ENCODE peak calls at places on chromosomes 7 and 10, in four cellular contexts. S is H7, M is osteoblast, I is thoracic aorta. T is an unnamed sample. For H3K27me3, the result is how much of the 10 kb centered on the place peaks cover.

GRCh38 chr10:58152698-58153263 is 114.9 kb downstream of the IPMK start:
- DNase-seq in S (peak), M (no peak), I (no peak), T (no peak)

GRCh38 chr7:42673951-42674350 is 237.9 kb downstream of the C7orf25 start:
- DNase-seq in S (no peak), M (no peak), I (no peak), T (no peak)

GRCh38 chr7:954330-955238 is at the start of gene ADAP1:
- DNase-seq in S (peak), M (peak), I (no peak), T (peak)

GRCh38 chr7:3301831-3302618 is 973 bp downstream of the SDK1 start:
- DNase-seq in S (peak), M (no peak), I (no peak), T (peak)

GRCh38 chr7:33716581-33717477 is 188.5 kb upstream of the BMPER start:
- DNase-seq in S (peak), M (no peak), I (no peak), T (no peak)

GRCh38 chr10:117545141-117546019 is 2.8 kb downstream of the EMX2 start:
- DNase-seq in S (peak), M (peak), I (no peak), T (no peak)

GRCh38 chr7:151491859-151492258 is 27.8 kb downstream of the RHEB start:
- DNase-seq in S (no peak), M (peak), I (no peak), T (no peak)

GRCh38 chr10:28561531-28561930 is 28.6 kb downstream of the WAC start:
- DNase-seq in S (peak), M (no peak), I (no peak), T (no peak)

DNA sequence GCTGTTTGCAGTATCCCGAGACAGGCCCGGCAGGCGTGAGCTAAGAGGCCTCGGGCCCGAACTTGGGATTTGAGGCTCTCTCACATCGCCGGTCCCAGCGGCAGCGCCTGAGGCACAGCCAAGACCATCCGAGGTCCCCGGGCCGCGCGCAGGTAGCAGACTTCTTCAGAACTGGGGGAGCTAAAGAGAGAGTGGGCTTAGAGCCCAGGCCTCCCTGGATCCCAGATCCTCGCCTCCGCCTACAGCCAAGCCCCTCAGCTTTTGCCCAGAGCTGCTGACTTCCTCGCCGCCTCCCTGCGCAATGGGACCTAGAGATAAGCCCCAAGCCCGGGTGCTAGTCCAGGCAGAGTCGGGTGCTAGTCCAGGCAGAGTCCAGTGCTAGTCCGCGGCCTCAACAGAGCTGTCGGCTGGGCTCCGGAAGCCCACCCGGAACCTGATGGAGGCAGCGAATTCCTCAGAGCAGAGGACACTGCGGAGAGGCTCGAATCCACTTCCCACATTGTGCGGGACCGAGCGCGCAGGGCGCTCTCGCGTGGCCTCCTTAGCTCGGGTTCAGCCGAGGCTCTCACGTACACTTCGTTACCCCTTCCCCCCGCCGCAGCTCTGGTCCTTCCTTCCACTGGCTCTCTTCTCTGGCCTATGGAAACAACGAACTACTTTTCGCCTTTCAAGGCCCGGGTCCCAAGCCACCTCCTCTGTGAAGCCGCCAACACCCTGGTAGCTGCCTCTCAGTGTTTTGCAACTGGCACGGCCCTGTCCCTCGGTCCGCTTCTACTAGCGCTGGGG is 5.8 kb downstream of the LBX1 start:
- DNase-seq in S (peak), M (peak), I (no peak), T (no peak)
- H3K4me3 ChIP-seq in S (no peak), M (peak), I (peak), T (no peak)

GRCh38 chr10:63829020-63829419 is 307.8 kb downstream of the REEP3 start:
- DNase-seq in S (no peak), M (no peak), I (no peak), T (no peak)

GRCh38 chr10:63829573-63830149 is 308.5 kb downstream of the REEP3 start:
- DNase-seq in S (peak), M (no peak), I (no peak), T (no peak)

GRCh38 chr10:63825111-63825510 is 303.9 kb downstream of the REEP3 start:
- DNase-seq in S (no peak), M (peak), I (no peak), T (no peak)

GRCh38 chr10:63822496-63822895 is 301.3 kb downstream of the REEP3 start:
- DNase-seq in S (no peak), M (no peak), I (no peak), T (no peak)

DNA sequence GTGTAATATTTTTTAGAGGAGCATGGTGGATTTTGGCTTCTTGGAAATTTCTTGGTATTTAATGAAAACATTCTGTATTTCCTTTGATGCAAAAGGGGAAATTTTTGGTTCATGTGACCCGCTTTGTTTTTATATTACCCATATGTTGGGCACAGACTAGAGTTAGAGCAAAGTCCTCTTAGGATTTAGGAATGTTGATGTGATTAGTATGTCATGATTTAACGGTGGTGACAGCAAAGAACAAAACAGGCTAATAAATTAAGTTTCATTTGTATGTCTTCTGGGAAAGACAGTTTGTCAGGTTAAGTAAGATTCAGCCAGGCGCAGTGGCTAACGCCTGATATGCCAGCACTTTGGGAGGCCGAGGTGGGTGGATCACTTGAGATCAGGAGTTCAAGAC is 304.6 kb downstream of the REEP3 start:
- DNase-seq in S (no peak), M (no peak), I (no peak), T (no peak)
- H3K27me3 ChIP-seq in S (under half), M (under half), I (under half), T (under half)

GRCh38 chr7:16174253-16174652 is 247.1 kb downstream of the CRPPA start:
- DNase-seq in S (no peak), M (no peak), I (no peak), T (no peak)
- H3K4me3 ChIP-seq in S (no peak), M (no peak), I (no peak), T (no peak)

GRCh38 chr10:69579661-69580060 is 6.4 kb upstream of the NEUROG3 start:
- DNase-seq in S (no peak), M (no peak), I (no peak), T (no peak)

GRCh38 chr10:69578508-69578991 is 5.3 kb upstream of the NEUROG3 start:
- DNase-seq in S (peak), M (no peak), I (no peak), T (no peak)

GRCh38 chr10:69580435-69580834 is 7.2 kb upstream of the NEUROG3 start:
- DNase-seq in S (no peak), M (no peak), I (no peak), T (no peak)

GRCh38 chr10:69588358-69588757 is 15.1 kb upstream of the NEUROG3 start:
- DNase-seq in S (peak), M (no peak), I (no peak), T (no peak)

GRCh38 chr10:69583106-69583505 is 9.9 kb upstream of the NEUROG3 start:
- DNase-seq in S (no peak), M (no peak), I (no peak), T (no peak)
- H3K27me3 ChIP-seq in S (half or more), M (under half), I (under half), T (under half)

GRCh38 chr7:50284296-50284695 is 20.2 kb upstream of the IKZF1 start:
- DNase-seq in S (no peak), M (no peak), I (no peak), T (no peak)

GRCh38 chr7:50283206-50283605 is 21.3 kb upstream of the IKZF1 start:
- DNase-seq in S (no peak), M (no peak), I (no peak), T (no peak)

GRCh38 chr7:50285259-50285658 is 19.3 kb upstream of the IKZF1 start:
- DNase-seq in S (no peak), M (no peak), I (no peak), T (no peak)

GRCh38 chr7:50278120-50278519 is 26.4 kb upstream of the IKZF1 start:
- DNase-seq in S (no peak), M (no peak), I (no peak), T (no peak)

DNA sequence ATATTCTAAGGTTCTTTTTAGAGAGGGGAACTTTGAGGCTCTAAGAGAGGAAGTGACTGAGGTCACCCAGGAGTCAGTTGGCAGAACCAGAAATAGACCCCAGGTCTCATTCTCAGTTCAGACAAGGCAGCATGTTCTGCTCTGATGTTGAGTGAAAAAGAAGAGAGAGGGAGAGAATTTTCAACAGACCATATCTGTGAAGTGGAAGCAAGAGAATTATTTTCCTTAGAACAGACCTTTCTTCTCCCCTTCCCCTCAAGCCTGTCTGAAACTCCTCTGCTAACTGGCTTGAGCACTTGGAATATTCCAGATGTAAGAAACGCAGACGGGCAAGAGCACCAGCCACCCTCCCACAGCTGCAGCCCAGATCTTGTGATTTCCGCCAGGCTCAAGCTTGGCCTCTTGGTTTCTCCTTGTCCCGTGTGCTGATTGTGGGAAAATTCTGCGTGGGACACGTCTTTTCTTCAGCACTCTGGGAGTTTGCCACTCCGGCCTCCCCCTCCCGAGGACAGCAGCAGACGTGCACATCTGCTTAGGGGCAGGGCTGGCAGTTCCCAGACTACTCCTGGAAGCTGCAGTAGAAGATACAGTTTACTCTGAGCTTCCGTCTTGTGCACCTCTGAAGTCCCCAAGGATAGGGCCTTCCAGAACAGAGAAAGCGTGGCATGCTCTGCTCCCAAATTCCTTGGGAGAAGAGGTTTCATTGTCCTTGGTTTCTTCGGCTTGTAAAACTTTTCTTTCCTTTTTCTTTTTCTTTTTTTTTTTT is 22.7 kb upstream of the IKZF1 start:
- DNase-seq in S (no peak), M (no peak), I (no peak), T (no peak)
- H3K4me3 ChIP-seq in S (no peak), M (no peak), I (peak), T (peak)